ENCODE peak calls at places on chromosomes 1 and 21, in four cellular contexts. C, Y, E and S are unnamed samples.

GRCh38 chr1:109930252-109930993 is 19.8 kb downstream of the CSF1 start:
- DNase-seq in E (no peak), Y (no peak), C (no peak), S (peak)

GRCh38 chr21:14995695-14996490 is 68.9 kb downstream of the NRIP1 start:
- DNase-seq in C (peak), Y (no peak), E (peak), S (no peak)

GRCh38 chr1:228149341-228150020 is at the start of gene GJC2:
- DNase-seq in Y (no peak), C (no peak), E (peak), S (peak)

GRCh38 chr21:31972622-31973021 is 99.8 kb downstream of the HUNK start:
- DNase-seq in Y (no peak), C (no peak), E (no peak), S (no peak)

GRCh38 chr1:217076902-217077301 is 353.7 kb upstream of the ESRRG start:
- DNase-seq in E (peak), C (peak), Y (no peak), S (no peak)

GRCh38 chr1:1173793-1174415 is at the start of gene TTLL10:
- DNase-seq in C (no peak), Y (no peak), E (no peak), S (peak)

GRCh38 chr1:6884652-6885153 is 99.4 kb downstream of the CAMTA1 start:
- DNase-seq in Y (no peak), E (no peak), C (no peak), S (no peak)

GRCh38 chr1:184053881-184054280 is 2.4 kb downstream of the TSEN15 start:
- DNase-seq in Y (no peak), C (no peak), E (no peak), S (no peak)

GRCh38 chr1:48236716-48237470 is 14.4 kb downstream of the SLC5A9 start:
- DNase-seq in E (no peak), Y (no peak), C (peak), S (peak)

GRCh38 chr1:27832762-27833161 is 2.2 kb downstream of the PPP1R8 start:
- DNase-seq in C (peak), E (peak), Y (no peak), S (no peak)

GRCh38 chr1:10710489-10710888 is 86.0 kb downstream of the CASZ1 start:
- DNase-seq in E (no peak), Y (no peak), C (no peak), S (no peak)

GRCh38 chr1:235421751-235422150 is 54.5 kb downstream of the TBCE start:
- DNase-seq in Y (no peak), E (no peak), C (no peak), S (no peak)

GRCh38 chr1:113684153-113684541 is 75.1 kb downstream of the PHTF1 start:
- DNase-seq in Y (no peak), E (peak), C (peak), S (no peak)

GRCh38 chr1:206508130-206508884 is 976 bp downstream of the RASSF5 start:
- DNase-seq in C (no peak), Y (no peak), E (no peak), S (no peak)

GRCh38 chr1:154342132-154342531 is 16.8 kb downstream of the ATP8B2 start:
- DNase-seq in E (no peak), Y (no peak), C (no peak), S (no peak)

GRCh38 chr1:168348146-168348709 is 67.6 kb downstream of the TBX19 start:
- DNase-seq in E (peak), Y (no peak), C (peak), S (no peak)

GRCh38 chr1:108719654-108720435 is 7.1 kb downstream of the FNDC7 start:
- DNase-seq in Y (peak), E (peak), C (peak), S (peak)

GRCh38 chr1:41728403-41729202 is 190.1 kb downstream of the HIVEP3 start:
- DNase-seq in Y (no peak), C (no peak), E (no peak), S (peak)

GRCh38 chr1:110465814-110466380 is 14.9 kb downstream of the PROK1 start:
- DNase-seq in Y (no peak), E (no peak), C (no peak), S (no peak)

GRCh38 chr21:43909736-43910455 is 44.9 kb downstream of the AGPAT3 start:
- DNase-seq in Y (no peak), E (no peak), C (no peak), S (no peak)